ENCODE peak calls at places on chromosomes 13 and 19, in nine cellular contexts. T is DND-41, A is heart right ventricle, O is Peyer's patch, B is transverse colon, L is right atrium auricular region, G is GM23338, F is left lung, J is body of pancreas. D is an unnamed sample. For H3K36me3, the result is how much of the 10 kb centered on the place peaks cover.

GRCh38 chr19:48999481-49000325 is 6.0 kb downstream of the RUVBL2 start:
- DNase-seq in T (peak), A (peak), O (peak), B (peak), L (no peak), G (peak), F (peak), J (peak), D (no peak)

GRCh38 chr13:94710881-94711560 is 1.3 kb downstream of the SOX21 start:
- DNase-seq in T (no peak), A (no peak), O (no peak), B (no peak), L (no peak), G (peak), F (no peak), J (no peak), D (no peak)

GRCh38 chr19:48698046-48698445 is 2.3 kb downstream of the FUT2 start:
- DNase-seq in T (no peak), A (no peak), O (no peak), B (peak), L (no peak), G (no peak), F (no peak), J (peak), D (no peak)

GRCh38 chr19:12695997-12696365 is 450 bp downstream of the FBXW9 start:
- DNase-seq in T (peak), A (no peak), O (no peak), B (no peak), L (no peak), G (no peak), F (no peak), J (no peak), D (no peak)

GRCh38 chr13:88086577-88086976 is 415.4 kb downstream of the SLITRK5 start:
- DNase-seq in T (no peak), A (no peak), O (no peak), B (no peak), L (no peak), G (no peak), F (no peak), J (no peak), D (no peak)

GRCh38 chr13:41696163-41697003 is 239.0 kb downstream of the RGCC start:
- DNase-seq in T (no peak), A (no peak), O (no peak), B (no peak), L (no peak), G (peak), F (no peak), J (no peak), D (no peak)

GRCh38 chr13:96033220-96034015 is 19.8 kb downstream of the UGGT2 start:
- DNase-seq in T (no peak), A (no peak), O (no peak), B (no peak), L (no peak), G (no peak), F (no peak), J (peak), D (no peak)

GRCh38 chr19:1992759-1993260 is 22.7 kb downstream of the BTBD2 start:
- DNase-seq in T (peak), A (no peak), O (no peak), B (peak), L (no peak), G (peak), F (no peak), J (no peak), D (peak)

GRCh38 chr19:21835810-21836444 is at the start of gene ZNF43:
- DNase-seq in T (peak), A (peak), O (peak), B (peak), L (peak), G (peak), F (peak), J (peak), D (peak)

GRCh38 chr13:87671824-87672603 is 843 bp downstream of the SLITRK5 start:
- DNase-seq in T (no peak), A (no peak), O (peak), B (peak), L (no peak), G (peak), F (no peak), J (no peak), D (no peak)

GRCh38 chr19:11949201-11949600 is 15.6 kb upstream of the ZNF763 start:
- DNase-seq in T (no peak), A (no peak), O (no peak), B (no peak), L (no peak), G (peak), F (no peak), J (no peak), D (no peak)

GRCh38 chr13:45224181-45224580 is 23.3 kb upstream of the KCTD4 start:
- DNase-seq in T (no peak), A (no peak), O (no peak), B (no peak), L (no peak), G (no peak), F (no peak), J (no peak), D (no peak)

GRCh38 chr13:29925457-29925856 is 75.0 kb upstream of the UBL3 start:
- DNase-seq in T (no peak), A (peak), O (peak), B (peak), L (peak), G (no peak), F (peak), J (peak), D (no peak)

GRCh38 chr13:45702088-45702487 is at the start of gene CBY2:
- DNase-seq in T (no peak), A (no peak), O (no peak), B (no peak), L (peak), G (no peak), F (no peak), J (no peak), D (no peak)

GRCh38 chr13:94315188-94315587 is 164.3 kb downstream of the DCT start:
- DNase-seq in T (no peak), A (no peak), O (no peak), B (no peak), L (no peak), G (no peak), F (no peak), J (no peak), D (no peak)

GRCh38 chr19:49272204-49272603 is 52.8 kb downstream of the SLC6A16 start:
- DNase-seq in T (no peak), A (no peak), O (no peak), B (no peak), L (no peak), G (no peak), F (no peak), J (no peak), D (no peak)

GRCh38 chr13:48266967-48267639 is 34.1 kb downstream of the ITM2B start:
- DNase-seq in T (no peak), A (no peak), O (no peak), B (no peak), L (no peak), G (no peak), F (no peak), J (no peak), D (no peak)

GRCh38 chr13:51532736-51533197 is 51.5 kb upstream of the WDFY2 start:
- DNase-seq in T (no peak), A (no peak), O (no peak), B (no peak), L (no peak), G (peak), F (no peak), J (no peak), D (no peak)

GRCh38 chr19:3547301-3547731 is 8.3 kb downstream of the TEKTIP1 start:
- DNase-seq in T (peak), A (no peak), O (no peak), B (no peak), L (no peak), G (no peak), F (no peak), J (no peak), D (peak)

GRCh38 chr13:111893607-111894443 is 173.1 kb upstream of the SOX1 start:
- DNase-seq in T (no peak), A (no peak), O (peak), B (no peak), L (peak), G (peak), F (no peak), J (no peak), D (no peak)

GRCh38 chr13:26954981-26955380 is 194.4 kb upstream of the GPR12 start:
- DNase-seq in T (no peak), A (no peak), O (no peak), B (no peak), L (no peak), G (no peak), F (no peak), J (no peak), D (no peak)

GRCh38 chr19:28554321-28555091 is 658.4 kb downstream of the UQCRFS1 start:
- DNase-seq in T (no peak), A (no peak), O (no peak), B (no peak), L (no peak), G (no peak), F (no peak), J (no peak), D (no peak)

DNA sequence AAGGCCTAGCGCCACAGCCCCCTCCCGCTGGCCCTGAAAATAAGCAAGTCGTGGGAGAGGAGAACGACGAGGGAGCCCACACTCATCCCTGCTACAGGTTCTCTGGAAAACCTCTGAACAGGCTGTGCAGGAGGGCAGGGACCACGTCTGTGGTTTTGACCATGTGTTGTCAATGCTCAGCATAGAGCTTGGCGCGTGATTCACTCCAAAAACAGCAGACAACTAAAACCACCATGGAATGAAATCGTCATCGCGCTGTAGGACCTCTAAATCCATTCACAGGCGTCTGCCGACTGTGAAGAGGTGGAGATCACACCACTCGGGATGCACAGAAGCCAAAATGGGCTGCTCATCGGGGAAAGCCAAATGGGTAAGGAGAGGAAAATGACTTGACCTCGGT is 121.3 kb downstream of the COL4A1 start:
- DNase-seq in T (no peak), A (no peak), O (no peak), B (no peak), L (no peak), G (no peak), F (no peak), J (no peak), D (no peak)
- H3K36me3 ChIP-seq in T (under half), A (under half), O (under half), B (under half), L (half or more), G (under half), F (under half), J (under half), D (under half)

GRCh38 chr13:73061478-73062275 is 2.9 kb downstream of the KLF5 start:
- DNase-seq in T (no peak), A (no peak), O (no peak), B (no peak), L (no peak), G (peak), F (no peak), J (no peak), D (no peak)
- H3K4me3 ChIP-seq in T (no peak), A (no peak), O (no peak), B (peak), L (no peak), G (no peak), F (peak), J (no peak), D (no peak)

GRCh38 chr13:91805605-91806004 is 407.2 kb downstream of the GPC5 start:
- DNase-seq in T (no peak), A (no peak), O (no peak), B (no peak), L (no peak), G (peak), F (no peak), J (no peak), D (no peak)

GRCh38 chr13:91797567-91797966 is 399.1 kb downstream of the GPC5 start:
- DNase-seq in T (no peak), A (no peak), O (no peak), B (no peak), L (no peak), G (no peak), F (no peak), J (no peak), D (no peak)

GRCh38 chr13:91804724-91805123 is 406.3 kb downstream of the GPC5 start:
- DNase-seq in T (no peak), A (no peak), O (no peak), B (no peak), L (no peak), G (peak), F (no peak), J (no peak), D (no peak)

GRCh38 chr13:91802957-91803356 is 404.5 kb downstream of the GPC5 start:
- DNase-seq in T (no peak), A (no peak), O (no peak), B (no peak), L (no peak), G (no peak), F (no peak), J (no peak), D (no peak)
- TF ChIP-seq CTCF in T (no peak), A (no peak), O (no peak), B (no peak), L (no peak), G (no peak), F (no peak), J (no peak), D (no peak)

GRCh38 chr19:47492137-47492533 is 8.1 kb upstream of the KPTN start:
- DNase-seq in T (no peak), A (no peak), O (no peak), B (no peak), L (no peak), G (no peak), F (no peak), J (no peak), D (no peak)
- H3K36me3 ChIP-seq in T (half or more), A (under half), O (under half), B (under half), L (half or more), G (under half), F (under half), J (under half), D (under half)

DNA sequence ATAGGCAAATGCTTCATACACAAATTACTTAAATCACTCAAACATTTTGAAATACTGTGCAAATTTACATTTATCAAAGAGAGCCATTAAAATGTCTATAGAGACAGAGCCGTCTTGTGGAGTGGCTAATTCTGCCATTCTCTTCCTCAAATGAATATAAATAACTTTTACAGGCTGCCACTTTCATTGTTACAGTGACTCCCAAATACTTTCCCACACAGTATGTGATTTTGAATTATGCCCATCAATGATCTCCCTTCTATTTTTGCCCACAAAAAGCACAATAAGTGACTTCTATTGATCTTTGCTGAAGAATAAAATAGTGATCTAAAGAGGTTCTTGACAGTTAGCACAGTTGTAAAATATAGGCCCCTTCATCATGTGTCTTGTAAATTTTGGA is 1244.9 kb downstream of the PCDH17 start:
- DNase-seq in T (no peak), A (no peak), O (no peak), B (no peak), L (no peak), G (no peak), F (no peak), J (no peak), D (no peak)
- H3K4me3 ChIP-seq in T (no peak), A (no peak), O (no peak), B (no peak), L (no peak), G (no peak), F (no peak), J (no peak), D (no peak)

GRCh38 chr19:43316591-43317319 is 36.7 kb upstream of the CD177 start:
- DNase-seq in T (no peak), A (no peak), O (no peak), B (peak), L (no peak), G (peak), F (no peak), J (peak), D (no peak)
- TF ChIP-seq CTCF in T (peak), A (peak), O (no peak), B (no peak), L (no peak), G (peak), F (no peak), J (no peak), D (peak)

DNA sequence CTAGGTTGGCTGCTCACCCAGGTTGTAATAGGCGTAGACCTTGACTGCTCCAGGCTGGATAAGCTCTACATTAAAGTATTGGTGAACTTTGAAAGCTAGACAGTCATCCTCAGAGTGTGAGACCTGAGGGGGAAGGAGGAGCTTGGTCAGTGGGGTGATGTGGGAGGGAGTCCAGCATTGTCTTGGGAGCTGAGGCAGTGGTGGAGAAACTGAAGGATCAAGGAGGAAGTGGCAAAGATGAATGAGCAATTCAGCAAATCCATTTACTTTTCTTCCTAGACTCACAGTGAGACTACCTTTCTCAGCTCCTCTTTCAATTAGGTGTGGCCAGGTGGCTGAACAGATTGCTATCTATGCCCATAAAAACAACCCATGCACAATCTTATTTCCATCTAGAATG is 10.2 kb upstream of the TNFSF14 start:
- DNase-seq in T (no peak), A (no peak), O (no peak), B (no peak), L (no peak), G (no peak), F (no peak), J (no peak), D (no peak)
- H3K36me3 ChIP-seq in T (under half), A (under half), O (under half), B (under half), L (under half), G (under half), F (under half), J (under half), D (under half)